ENCODE peak calls at places on chromosomes 1 and 21, in five cellular contexts. I is NCI-H1105, E is NCI-H1092, A is A549, C is ovary. Z is an unnamed sample.
A peak's percentile ranks its signal among the peaks of the same experiment; 100 is the strongest.

GRCh38 chr1:26361605-26362122 is 7.7 kb upstream of the CRYBG2 start:
- DNase-seq in I (no peak), E (no peak), A (no peak), C (no peak), Z (no peak)

GRCh38 chr1:88237026-88237425 is 447.0 kb upstream of the PKN2 start:
- DNase-seq in I (no peak), E (no peak), A (no peak), C (no peak), Z (no peak)

GRCh38 chr1:105396001-105396400 is 1646.3 kb downstream of the AMY1C start:
- DNase-seq in I (no peak), E (no peak), A (no peak), C (no peak), Z (no peak)

GRCh38 chr1:201406831-201407406 is 7.8 kb upstream of the LAD1 start:
- DNase-seq in I (no peak), E (no peak), A (peak; percentile 19), C (no peak), Z (no peak)

GRCh38 chr1:175015243-175015642 is 8.0 kb downstream of the MRPS14 start:
- DNase-seq in I (no peak), E (no peak), A (no peak), C (no peak), Z (no peak)

GRCh38 chr1:214515544-214516433 is 35.6 kb downstream of the PTPN14 start:
- DNase-seq in I (no peak), E (no peak), A (no peak), C (no peak), Z (no peak)

GRCh38 chr21:41365377-41366107 is 3.7 kb downstream of the MX2 start:
- DNase-seq in I (no peak), E (no peak), A (no peak), C (no peak), Z (no peak)

GRCh38 chr1:19869929-19870328 is 12.3 kb upstream of the OTUD3 start:
- DNase-seq in I (no peak), E (no peak), A (no peak), C (no peak), Z (no peak)

GRCh38 chr1:248821101-248821500 is 4.6 kb downstream of the SH3BP5L start:
- DNase-seq in I (no peak), E (no peak), A (peak; percentile 56), C (no peak), Z (peak; percentile 39)

GRCh38 chr1:35927472-35927871 is 3.4 kb upstream of the AGO3 start:
- DNase-seq in I (no peak), E (no peak), A (no peak), C (no peak), Z (no peak)

GRCh38 chr1:197902454-197903195 is at the start of gene C1orf53:
- DNase-seq in I (peak; percentile 84), E (peak; percentile 84), A (peak; percentile 91), C (peak; percentile 85), Z (peak; percentile 95)

GRCh38 chr1:214018605-214019268 is 31.0 kb downstream of the PROX1 start:
- DNase-seq in I (peak; percentile 75), E (peak; percentile 51), A (no peak), C (no peak), Z (no peak)

GRCh38 chr1:57363643-57364042 is 60.2 kb downstream of the DAB1 start:
- DNase-seq in I (no peak), E (no peak), A (no peak), C (no peak), Z (no peak)

GRCh38 chr1:52413410-52414104 is 9.2 kb downstream of the PRPF38A start:
- DNase-seq in I (no peak), E (no peak), A (no peak), C (no peak), Z (no peak)

GRCh38 chr1:183821309-183822080 is 16.6 kb downstream of the RGL1 start:
- DNase-seq in I (no peak), E (no peak), A (no peak), C (no peak), Z (no peak)

GRCh38 chr1:110734146-110734680 is 59.5 kb upstream of the KCNA3 start:
- DNase-seq in I (peak; percentile 88), E (peak; percentile 76), A (no peak), C (no peak), Z (no peak)

GRCh38 chr1:59750612-59751395 is 63.9 kb upstream of the HOOK1 start:
- DNase-seq in I (no peak), E (no peak), A (peak; percentile 3), C (peak; percentile 27), Z (peak; percentile 86)

GRCh38 chr21:37827878-37828277 is 88.4 kb downstream of the KCNJ6 start:
- DNase-seq in I (no peak), E (no peak), A (no peak), C (no peak), Z (no peak)

GRCh38 chr1:204923209-204923608 is 52.5 kb downstream of the NFASC start:
- DNase-seq in I (no peak), E (no peak), A (no peak), C (no peak), Z (no peak)

GRCh38 chr1:226349801-226350503 is 41.0 kb upstream of the LIN9 start:
- DNase-seq in I (no peak), E (no peak), A (no peak), C (peak; percentile 43), Z (no peak)

GRCh38 chr1:187691439-187691838 is 862.7 kb downstream of the PLA2G4A start:
- DNase-seq in I (no peak), E (no peak), A (peak; percentile 55), C (no peak), Z (no peak)

GRCh38 chr1:11691302-11691914 is at the start of gene DRAXIN:
- DNase-seq in I (peak; percentile 83), E (peak; percentile 23), A (no peak), C (no peak), Z (no peak)

GRCh38 chr1:44707112-44707881 is 23.7 kb downstream of the RNU5D-1 start:
- DNase-seq in I (no peak), E (no peak), A (peak; percentile 70), C (no peak), Z (peak; percentile 68)

GRCh38 chr1:151158311-151158710 is 1.9 kb downstream of the TNFAIP8L2 start:
- DNase-seq in I (no peak), E (no peak), A (no peak), C (no peak), Z (no peak)

GRCh38 chr1:100039571-100039970 is 69.8 kb downstream of the SLC35A3 start:
- DNase-seq in I (no peak), E (no peak), A (no peak), C (no peak), Z (no peak)

GRCh38 chr1:55376894-55377293 is 161.7 kb upstream of the USP24 start:
- DNase-seq in I (no peak), E (no peak), A (no peak), C (no peak), Z (no peak)

GRCh38 chr21:39034590-39035536 is 148.4 kb downstream of the PSMG1 start:
- DNase-seq in I (no peak), E (no peak), A (no peak), C (no peak), Z (no peak)

GRCh38 chr1:241443561-241443960 is 76.0 kb downstream of the FH start:
- DNase-seq in I (no peak), E (no peak), A (no peak), C (no peak), Z (no peak)

GRCh38 chr1:221099747-221100146 is 220.5 kb downstream of the HLX start:
- DNase-seq in I (no peak), E (no peak), A (no peak), C (no peak), Z (no peak)

GRCh38 chr1:198333744-198334143 is 176.9 kb downstream of the NEK7 start:
- DNase-seq in I (no peak), E (no peak), A (no peak), C (no peak), Z (no peak)

GRCh38 chr1:229536982-229537381 is 21.5 kb downstream of the ABCB10 start:
- DNase-seq in I (no peak), E (no peak), A (no peak), C (no peak), Z (no peak)

GRCh38 chr1:204589409-204590038 is 73.3 kb downstream of the MDM4 start:
- DNase-seq in I (no peak), E (no peak), A (no peak), C (no peak), Z (peak; percentile 15)

GRCh38 chr1:209823143-209824041 is 4.4 kb upstream of the UTP25 start:
- DNase-seq in I (peak; percentile 26), E (peak; percentile 51), A (peak; percentile 68), C (no peak), Z (peak; percentile 51)

GRCh38 chr1:81802601-81803422 is 2.1 kb downstream of the ADGRL2 start:
- DNase-seq in I (peak; percentile 53), E (peak; percentile 24), A (peak; percentile 45), C (peak; percentile 82), Z (peak; percentile 82)

GRCh38 chr1:24932725-24933294 is 2.7 kb upstream of the RUNX3 start:
- DNase-seq in I (peak; percentile 85), E (no peak), A (no peak), C (no peak), Z (no peak)

GRCh38 chr1:7379445-7379971 is 391.6 kb upstream of the VAMP3 start:
- DNase-seq in I (peak; percentile 50), E (peak; percentile 64), A (no peak), C (no peak), Z (peak; percentile 75)

GRCh38 chr1:2801046-2801445 is 447 bp downstream of the TTC34 start:
- DNase-seq in I (no peak), E (no peak), A (no peak), C (peak; percentile 4), Z (no peak)

GRCh38 chr1:112769611-112770010 is 54.5 kb upstream of the PPM1J start:
- DNase-seq in I (no peak), E (no peak), A (no peak), C (no peak), Z (no peak)

Z was measured in cardiac muscle cell.